ENCODE peak calls at places on chromosomes 11 and 22, in six cellular contexts. J is mucosa of descending colon, S is H1, N is stomach, D is A549, B is upper lobe of right lung. E is an unnamed sample. For H3K4me1, the result is how much of the 10 kb centered on the place peaks cover.

GRCh38 chr11:4539603-4540219 is 5.3 kb upstream of the OR52M1 start:
- DNase-seq in S (no peak), J (peak), N (peak), B (peak), D (peak), E (peak)

GRCh38 chr22:39431821-39432251 is 25.0 kb upstream of the MGAT3 start:
- DNase-seq in D (no peak), J (no peak), S (no peak), N (no peak), B (no peak), E (peak)

GRCh38 chr22:22099833-22100812 is 117.5 kb upstream of the TOP3B start:
- DNase-seq in B (no peak), J (no peak), N (no peak), S (no peak), D (no peak), E (no peak)

GRCh38 chr11:40140560-40140959 is 1318.9 kb downstream of the LRRC4C start:
- DNase-seq in S (no peak), B (no peak), J (no peak), N (no peak), D (no peak), E (no peak)

GRCh38 chr11:3162410-3163240 is 2.5 kb downstream of the OSBPL5 start:
- DNase-seq in D (no peak), J (peak), N (no peak), B (peak), S (no peak), E (no peak)

GRCh38 chr22:36280379-36280778 is 27.4 kb downstream of the APOL1 start:
- DNase-seq in N (no peak), B (peak), S (no peak), D (no peak), J (no peak), E (no peak)

GRCh38 chr22:30445438-30445936 is 19.9 kb downstream of the MTFP1 start:
- DNase-seq in J (no peak), N (no peak), B (no peak), D (no peak), S (no peak), E (no peak)

GRCh38 chr11:34348919-34349318 is 8.9 kb downstream of the ABTB2 start:
- DNase-seq in B (no peak), D (no peak), S (no peak), N (no peak), J (no peak), E (no peak)

GRCh38 chr22:41481131-41481830 is 12.4 kb downstream of the ACO2 start:
- DNase-seq in S (no peak), N (no peak), B (no peak), D (no peak), J (no peak), E (peak)

DNA sequence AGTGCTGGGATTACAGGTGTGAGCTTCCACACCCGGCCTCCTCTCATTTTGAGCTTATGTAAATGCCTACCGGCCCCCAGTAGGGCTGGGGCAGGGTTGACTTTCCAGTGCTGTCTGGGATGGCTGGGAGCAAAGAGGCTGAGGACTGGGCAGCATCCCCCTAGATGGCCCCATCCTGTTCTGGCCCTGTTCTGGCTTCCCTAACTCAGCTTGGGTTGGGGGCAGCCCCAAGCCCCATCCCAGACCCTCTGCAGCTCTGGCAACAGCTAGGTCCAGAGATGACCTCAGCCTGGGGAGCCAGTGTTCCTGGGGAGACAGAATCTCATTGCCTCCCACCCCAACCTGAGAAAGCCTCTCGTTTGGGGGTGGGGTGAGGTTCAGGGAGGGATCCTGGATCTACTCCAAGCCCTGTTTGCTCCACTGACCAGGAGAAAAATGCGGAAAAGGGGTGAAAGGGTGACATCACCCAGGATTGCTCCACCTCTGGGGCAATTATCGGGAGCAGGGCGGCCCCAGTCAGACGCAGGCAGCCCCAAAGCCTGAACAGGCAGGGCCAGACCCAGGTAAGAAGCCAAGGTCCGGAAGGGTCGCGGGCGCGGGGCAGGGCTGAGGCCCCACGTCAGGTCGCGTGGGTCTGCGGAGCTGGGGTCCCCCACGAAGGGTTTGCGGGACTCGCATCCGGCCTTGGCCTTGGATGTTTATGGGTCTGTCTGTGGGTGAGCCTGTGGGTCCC is at the start of gene PNPLA2:
- DNase-seq in J (peak), S (no peak), N (peak), D (no peak), B (peak), E (no peak)
- H3K4me3 ChIP-seq in J (peak), S (peak), N (peak), D (peak), B (peak), E (peak)

GRCh38 chr11:1401001-1401445 is 11.3 kb downstream of the BRSK2 start:
- DNase-seq in N (no peak), B (no peak), J (no peak), S (no peak), D (no peak), E (no peak)
- TF ChIP-seq CTCF in N (no peak), B (no peak), J (no peak), S (no peak), D (no peak), E (no peak)

DNA sequence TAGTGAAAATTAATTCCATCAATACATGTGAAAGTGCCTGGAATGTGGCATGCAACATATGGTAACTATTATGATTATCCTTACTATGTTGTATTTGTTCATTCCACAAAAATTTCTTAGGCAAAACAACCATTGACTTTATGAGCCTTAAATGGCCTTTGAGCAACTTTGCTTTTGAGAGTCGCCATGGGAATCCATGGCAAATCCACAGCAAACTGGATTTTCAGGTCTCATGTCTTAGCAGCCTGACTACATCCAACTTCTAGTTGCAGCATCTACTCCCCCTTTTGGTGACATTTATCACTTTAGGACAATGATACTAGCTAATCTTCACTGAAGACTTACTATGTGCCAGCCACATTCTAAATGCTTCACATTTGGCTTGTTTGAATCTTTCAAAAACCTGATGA is 56.8 kb downstream of the SLC1A2 start:
- DNase-seq in N (no peak), D (no peak), S (no peak), B (no peak), J (no peak), E (no peak)
- H3K4me1 ChIP-seq in N (under half), D (under half), S (under half), B (under half), J (under half), E (under half)

DNA sequence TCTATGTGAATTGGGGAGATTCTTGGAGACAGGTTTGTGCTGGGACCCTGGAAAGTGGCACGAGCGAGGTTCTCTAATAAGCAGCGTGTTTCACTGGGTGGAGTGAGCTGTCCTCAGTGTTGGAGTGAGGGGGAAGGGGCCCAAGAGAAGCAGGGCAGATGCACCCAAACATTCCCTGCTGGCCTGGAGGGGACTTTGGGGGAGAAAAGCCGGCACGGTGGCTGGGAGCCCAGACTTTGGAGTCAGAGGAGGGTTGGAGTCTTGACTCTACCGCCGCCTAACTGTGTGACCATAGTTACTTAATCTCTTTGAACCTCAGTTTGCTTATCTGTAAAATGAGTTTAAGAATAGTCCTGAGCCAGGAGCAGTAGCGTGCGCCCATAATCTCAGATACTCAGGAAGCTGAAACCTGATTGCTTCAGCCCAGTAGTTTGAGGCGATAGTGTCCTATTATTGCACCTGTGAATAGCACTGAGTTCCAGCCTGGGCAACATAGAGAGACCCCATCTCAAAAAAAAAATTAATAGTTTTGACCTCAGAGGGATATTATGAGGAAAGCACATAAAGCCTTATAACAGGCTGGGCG is 614 bp downstream of the NR1H3 start:
- DNase-seq in B (no peak), S (no peak), J (peak), D (no peak), N (no peak), E (no peak)
- H3K4me3 ChIP-seq in B (peak), S (peak), J (no peak), D (peak), N (peak), E (peak)

GRCh38 chr11:18236664-18237356 is at the start of gene SAA4:
- DNase-seq in S (no peak), N (no peak), B (no peak), J (no peak), D (no peak), E (no peak)

GRCh38 chr11:18230859-18231258 is 5.7 kb downstream of the SAA4 start:
- DNase-seq in B (no peak), N (no peak), J (no peak), S (no peak), D (no peak), E (no peak)

GRCh38 chr11:18235935-18236334 is 667 bp downstream of the SAA4 start:
- DNase-seq in S (no peak), J (no peak), D (no peak), B (no peak), N (no peak), E (no peak)

GRCh38 chr11:18235394-18235926 is 1.1 kb downstream of the SAA4 start:
- DNase-seq in B (no peak), D (no peak), S (no peak), J (no peak), N (no peak), E (no peak)

DNA sequence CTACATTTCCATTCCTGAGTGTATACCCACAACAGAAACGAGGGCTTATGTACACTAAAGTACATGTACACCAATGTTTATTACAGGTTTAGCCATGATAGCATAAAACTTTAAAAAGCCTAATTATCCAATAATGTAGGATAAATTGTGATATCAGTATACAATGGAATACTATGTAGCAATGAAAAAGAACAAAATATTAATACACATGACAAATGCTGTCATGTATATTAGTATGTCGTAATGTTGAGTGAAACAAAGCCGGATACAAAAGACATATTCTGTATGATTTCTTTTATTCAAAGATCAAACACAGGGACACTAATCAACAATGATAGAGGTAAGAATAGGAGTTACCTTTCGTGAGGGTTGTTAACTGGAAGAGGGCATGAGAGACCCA is 2.7 kb downstream of the SAA4 start:
- DNase-seq in N (no peak), S (no peak), B (no peak), D (no peak), J (no peak), E (no peak)
- TF ChIP-seq CTCF in N (no peak), S (no peak), B (no peak), D (no peak), J (no peak), E (no peak)

GRCh38 chr11:114165326-114166230 is 106.1 kb downstream of the ZBTB16 start:
- DNase-seq in N (no peak), B (no peak), S (no peak), J (no peak), D (no peak), E (no peak)
- H3K4me1 ChIP-seq in N (half or more), B (half or more), S (under half), J (half or more), D (under half), E (half or more)

GRCh38 chr11:57762235-57762866 is 749 bp downstream of the CTNND1 start:
- DNase-seq in B (no peak), J (no peak), N (no peak), S (no peak), D (peak), E (no peak)

GRCh38 chr11:57763568-57763967 is 2.0 kb downstream of the CTNND1 start:
- DNase-seq in D (peak), N (no peak), J (no peak), B (no peak), S (no peak), E (no peak)

GRCh38 chr11:57764972-57765371 is 3.4 kb downstream of the CTNND1 start:
- DNase-seq in S (no peak), D (no peak), N (no peak), J (no peak), B (no peak), E (no peak)

GRCh38 chr11:57761301-57762234 is at the start of gene CTNND1:
- DNase-seq in J (peak), D (peak), S (peak), B (peak), N (peak), E (peak)

GRCh38 chr11:57764527-57764926 is 2.9 kb downstream of the CTNND1 start:
- DNase-seq in J (no peak), B (no peak), D (no peak), S (no peak), N (no peak), E (no peak)
- H3K4me3 ChIP-seq in J (no peak), B (peak), D (peak), S (peak), N (peak), E (peak)

E was measured in thoracic aorta.